ENCODE peak calls at places on chromosomes 16 and 17, in ten cellular contexts. R is GM04504; E is effector memory CD4-positive, alpha-beta T cell; Q is suprapubic skin; Z is stimulated activated CD8-positive, alpha-beta memory T cell treated with anti-CD3 and anti-CD28 coated beads, Interleukin-7, amount 100 ng/mL, for 24 hours; F is NCI-H774; I is HepG2; G is HuH-7; C is NCI-H2081 treated with DMSO at 0.1 percent for 48 hours; Y is choroid plexus epithelial cell. A is an unnamed sample.

GRCh38 chr17:69480197-69480596 is 65.7 kb downstream of the MAP2K6 start:
- DNase-seq in R (no peak), E (no peak), Q (no peak), Z (no peak), F (no peak), I (no peak), G (no peak), C (no peak), Y (no peak), A (no peak)

GRCh38 chr17:44004077-44004760 is at the start of gene NAGS:
- DNase-seq in R (no peak), E (peak; percentile 9), Q (peak; percentile 72), Z (no peak), F (no peak), I (peak; percentile 67), G (peak; percentile 72), C (no peak), Y (no peak), A (peak; percentile 63)

GRCh38 chr17:73013299-73013698 is 79.2 kb downstream of the SLC39A11 start:
- DNase-seq in R (no peak), E (no peak), Q (no peak), Z (no peak), F (peak; percentile 11), I (no peak), G (no peak), C (no peak), Y (peak; percentile 48), A (no peak)

GRCh38 chr17:35345926-35346771 is 27.3 kb downstream of the SLFN11 start:
- DNase-seq in R (peak; percentile 22), E (peak; percentile 18), Q (peak; percentile 86), Z (no peak), F (no peak), I (no peak), G (peak; percentile 16), C (no peak), Y (peak; percentile 38), A (peak; percentile 38)

GRCh38 chr16:69039333-69039941 is 66.0 kb upstream of the HAS3 start:
- DNase-seq in R (no peak), E (no peak), Q (no peak), Z (no peak), F (no peak), I (peak; percentile 72), G (no peak), C (no peak), Y (peak; percentile 79), A (no peak)

GRCh38 chr16:29790949-29791844 is 646 bp downstream of the KIF22 start:
- DNase-seq in R (no peak), E (no peak), Q (no peak), Z (no peak), F (no peak), I (no peak), G (no peak), C (no peak), Y (peak; percentile 24), A (peak; percentile 30)

GRCh38 chr16:85312174-85312573 is 199.9 kb upstream of the CIBAR2 start:
- DNase-seq in R (no peak), E (no peak), Q (no peak), Z (no peak), F (no peak), I (no peak), G (no peak), C (no peak), Y (no peak), A (no peak)

GRCh38 chr16:15879255-15879804 is 9.1 kb downstream of the CEP20 start:
- DNase-seq in R (peak; percentile 81), E (no peak), Q (no peak), Z (no peak), F (peak; percentile 28), I (peak; percentile 46), G (no peak), C (no peak), Y (peak; percentile 92), A (no peak)

GRCh38 chr17:70987867-70988340 is 818.6 kb downstream of the KCNJ2 start:
- DNase-seq in R (no peak), E (no peak), Q (no peak), Z (no peak), F (no peak), I (no peak), G (no peak), C (no peak), Y (no peak), A (peak; percentile 30)

GRCh38 chr17:51676691-51677487 is 416.5 kb downstream of the UTP18 start:
- DNase-seq in R (no peak), E (no peak), Q (no peak), Z (no peak), F (no peak), I (no peak), G (no peak), C (no peak), Y (no peak), A (no peak)

GRCh38 chr17:12395733-12396354 is 269.8 kb upstream of the MYOCD start:
- DNase-seq in R (no peak), E (no peak), Q (no peak), Z (no peak), F (no peak), I (peak; percentile 8), G (peak; percentile 23), C (no peak), Y (peak; percentile 61), A (peak; percentile 49)

GRCh38 chr17:32958418-32958817 is 30.5 kb downstream of the TMEM98 start:
- DNase-seq in R (peak; percentile 77), E (no peak), Q (no peak), Z (no peak), F (no peak), I (no peak), G (no peak), C (no peak), Y (no peak), A (no peak)

GRCh38 chr17:43791589-43791988 is 11.4 kb downstream of the CFAP97D1 start:
- DNase-seq in R (peak; percentile 10), E (no peak), Q (no peak), Z (no peak), F (peak; percentile 24), I (peak; percentile 66), G (peak; percentile 43), C (no peak), Y (peak; percentile 75), A (peak; percentile 34)

GRCh38 chr17:43467981-43468541 is 15.7 kb upstream of the DHX8 start:
- DNase-seq in R (peak; percentile 74), E (no peak), Q (no peak), Z (no peak), F (no peak), I (no peak), G (no peak), C (no peak), Y (peak; percentile 91), A (peak; percentile 16)

GRCh38 chr17:16507918-16508533 is 16.0 kb upstream of the LRRC75A start:
- DNase-seq in R (no peak), E (no peak), Q (no peak), Z (no peak), F (no peak), I (no peak), G (no peak), C (no peak), Y (no peak), A (no peak)

GRCh38 chr16:21033707-21034106 is 116.9 kb downstream of the DNAH3 start:
- DNase-seq in R (no peak), E (no peak), Q (no peak), Z (no peak), F (no peak), I (no peak), G (no peak), C (no peak), Y (no peak), A (no peak)

GRCh38 chr16:84513111-84514065 is 8.9 kb upstream of the MEAK7 start:
- DNase-seq in R (no peak), E (no peak), Q (no peak), Z (no peak), F (no peak), I (no peak), G (no peak), C (no peak), Y (peak; percentile 90), A (no peak)

GRCh38 chr17:2707721-2708584 is 3.6 kb downstream of the CLUH start:
- DNase-seq in R (no peak), E (no peak), Q (no peak), Z (no peak), F (no peak), I (peak; percentile 45), G (peak; percentile 79), C (no peak), Y (peak; percentile 20), A (peak; percentile 72)

GRCh38 chr17:19322861-19323260 is 39.7 kb downstream of the B9D1 start:
- DNase-seq in R (no peak), E (no peak), Q (peak; percentile 11), Z (no peak), F (no peak), I (no peak), G (no peak), C (no peak), Y (no peak), A (no peak)

GRCh38 chr16:46763147-46763546 is 15.0 kb upstream of the MYLK3 start:
- DNase-seq in R (no peak), E (no peak), Q (no peak), Z (no peak), F (peak; percentile 57), I (no peak), G (no peak), C (no peak), Y (no peak), A (no peak)

GRCh38 chr17:83136156-83136555 is 56.7 kb downstream of the METRNL start:
- DNase-seq in R (no peak), E (no peak), Q (peak; percentile 36), Z (no peak), F (no peak), I (no peak), G (no peak), C (no peak), Y (no peak), A (no peak)

GRCh38 chr17:49730078-49730786 is 22.5 kb upstream of the SLC35B1 start:
- DNase-seq in R (peak; percentile 92), E (no peak), Q (peak; percentile 75), Z (no peak), F (no peak), I (no peak), G (no peak), C (no peak), Y (peak; percentile 94), A (no peak)

GRCh38 chr16:77206533-77206932 is 7.3 kb downstream of the SYCE1L start:
- DNase-seq in R (no peak), E (no peak), Q (no peak), Z (no peak), F (no peak), I (no peak), G (no peak), C (no peak), Y (no peak), A (no peak)